ENCODE peak calls at places on chromosomes 7 and 10, in five cellular contexts. N is heart left ventricle, F is GM20000, V is PC-9, I is mammary epithelial cell. B is an unnamed sample.

GRCh38 chr10:59905066-59905734 is 1.2 kb downstream of the CCDC6 start:
- DNase-seq in N (peak), F (peak), V (peak), I (peak), B (peak)

GRCh38 chr10:77339156-77339555 is 298.5 kb downstream of the KCNMA1 start:
- DNase-seq in N (no peak), F (no peak), V (no peak), I (no peak), B (no peak)

GRCh38 chr10:80493482-80494021 is 39.4 kb downstream of the TSPAN14 start:
- DNase-seq in N (no peak), F (no peak), V (no peak), I (no peak), B (no peak)

GRCh38 chr10:103276941-103277712 is at the start of gene INA:
- DNase-seq in N (no peak), F (peak), V (peak), I (peak), B (peak)

GRCh38 chr10:124119933-124120332 is 26.5 kb upstream of the CHST15 start:
- DNase-seq in N (peak), F (no peak), V (no peak), I (no peak), B (no peak)

GRCh38 chr7:76300210-76300731 is 2.2 kb upstream of the HSPB1 start:
- DNase-seq in N (no peak), F (no peak), V (peak), I (peak), B (no peak)

GRCh38 chr10:72673280-72673679 is 18.7 kb upstream of the MCU start:
- DNase-seq in N (no peak), F (no peak), V (no peak), I (no peak), B (no peak)

GRCh38 chr10:132963430-132963960 is 21.1 kb upstream of the CFAP46 start:
- DNase-seq in N (no peak), F (no peak), V (no peak), I (no peak), B (no peak)

GRCh38 chr10:34626158-34626557 is 188.9 kb downstream of the PARD3 start:
- DNase-seq in N (no peak), F (no peak), V (no peak), I (no peak), B (no peak)

GRCh38 chr10:29791773-29792172 is 157.0 kb upstream of the SVIL start:
- DNase-seq in N (no peak), F (no peak), V (no peak), I (no peak), B (no peak)

GRCh38 chr10:6796231-6796630 is 216.2 kb upstream of the PRKCQ start:
- DNase-seq in N (no peak), F (no peak), V (no peak), I (no peak), B (no peak)

GRCh38 chr10:74072503-74072902 is 74.6 kb downstream of the VCL start:
- DNase-seq in N (no peak), F (no peak), V (no peak), I (peak), B (no peak)

GRCh38 chr10:20871970-20872369 is 25.1 kb downstream of the NEBL start:
- DNase-seq in N (no peak), F (no peak), V (no peak), I (no peak), B (no peak)

GRCh38 chr10:31528834-31529233 is 209.8 kb downstream of the ZEB1 start:
- DNase-seq in N (no peak), F (no peak), V (no peak), I (no peak), B (no peak)

GRCh38 chr7:134850048-134850447 is 70.6 kb downstream of the CALD1 start:
- DNase-seq in N (no peak), F (no peak), V (no peak), I (no peak), B (no peak)

GRCh38 chr10:86075512-86075911 is 291.1 kb downstream of the GRID1 start:
- DNase-seq in N (no peak), F (no peak), V (no peak), I (no peak), B (no peak)

GRCh38 chr7:68733219-68734143 is 864.8 kb upstream of the AUTS2 start:
- DNase-seq in N (no peak), F (no peak), V (no peak), I (no peak), B (no peak)

GRCh38 chr7:97499204-97499603 is 232.7 kb upstream of the TAC1 start:
- DNase-seq in N (no peak), F (peak), V (peak), I (peak), B (peak)

GRCh38 chr10:51879238-51879637 is 179.8 kb upstream of the CSTF2T start:
- DNase-seq in N (no peak), F (peak), V (peak), I (peak), B (no peak)

DNA sequence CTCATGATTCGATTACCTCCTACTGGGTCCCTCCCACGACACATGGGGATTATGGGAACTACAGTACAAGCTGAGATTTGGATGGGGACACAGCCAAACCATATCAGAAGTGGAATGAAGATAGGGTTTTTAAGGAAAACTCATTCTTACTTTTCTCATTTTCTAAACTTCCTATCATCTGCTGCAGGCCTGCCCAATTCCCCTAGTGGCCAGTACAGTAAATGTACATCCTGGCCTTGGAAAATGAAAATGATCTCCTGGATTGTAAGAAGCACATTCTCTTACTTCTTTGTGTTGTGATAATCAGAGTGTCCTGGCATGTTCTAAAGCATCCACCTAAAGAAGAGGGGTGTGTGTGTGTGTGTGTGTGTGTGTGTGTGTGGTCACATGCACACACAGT is 421.7 kb downstream of the LRMDA start:
- DNase-seq in N (no peak), F (no peak), V (no peak), I (no peak), B (no peak)
- TF ChIP-seq CTCF in N (no peak), F (no peak), V (peak), I (peak), B (peak)

GRCh38 chr7:1123721-1124120 is 35.8 kb downstream of the GPER1 start:
- DNase-seq in N (peak), F (no peak), V (no peak), I (no peak), B (peak)
- TF ChIP-seq CTCF in N (peak), F (no peak), V (no peak), I (no peak), B (peak)

GRCh38 chr10:48444266-48444665 is 137.8 kb downstream of the MAPK8 start:
- DNase-seq in N (no peak), F (no peak), V (no peak), I (peak), B (no peak)
- TF ChIP-seq CTCF in N (no peak), F (no peak), V (peak), I (peak), B (peak)

GRCh38 chr7:100049441-100050291 is at the start of gene ZSCAN21:
- DNase-seq in N (peak), F (peak), V (peak), I (peak), B (peak)
- TF ChIP-seq CTCF in N (peak), F (no peak), V (no peak), I (peak), B (no peak)

GRCh38 chr7:143388491-143389101 is 7.5 kb downstream of the ZYX start:
- DNase-seq in N (no peak), F (no peak), V (no peak), I (no peak), B (no peak)
- TF ChIP-seq CTCF in N (no peak), F (no peak), V (no peak), I (no peak), B (no peak)

GRCh38 chr7:111858331-111858730 is 296.0 kb upstream of the IMMP2L start:
- DNase-seq in N (no peak), F (no peak), V (no peak), I (no peak), B (no peak)
- TF ChIP-seq CTCF in N (no peak), F (no peak), V (no peak), I (no peak), B (no peak)

GRCh38 chr10:93068411-93069244 is 5.1 kb upstream of the CYP26A1 start:
- DNase-seq in N (peak), F (peak), V (no peak), I (peak), B (peak)
- TF ChIP-seq CTCF in N (no peak), F (no peak), V (no peak), I (no peak), B (no peak)